ENCODE peak calls at places on chromosomes 7 and 10, in eight cellular contexts. X is A172, Q is memory B cell, P is kidney epithelial cell, N is T1000, Y is IMR-90, I is Right ventricle myocardium superior, M is brain microvascular endothelial cell. T is an unnamed sample.

GRCh38 chr7:156220078-156220605 is 407.9 kb upstream of the SHH start:
- DNase-seq in X (no peak), Q (no peak), P (no peak), N (no peak), Y (no peak), I (no peak), M (no peak), T (no peak)

GRCh38 chr10:78931333-78932083 is 137.3 kb upstream of the ZMIZ1 start:
- DNase-seq in X (peak; percentile 92), Q (no peak), P (peak; percentile 53), N (peak; percentile 77), Y (peak; percentile 88), I (peak; percentile 68), M (peak; percentile 87), T (peak; percentile 97)

GRCh38 chr10:84340187-84340586 is 11.8 kb downstream of the CCSER2 start:
- DNase-seq in X (no peak), Q (no peak), P (no peak), N (no peak), Y (no peak), I (no peak), M (no peak), T (no peak)

GRCh38 chr10:5526691-5527331 is 2.0 kb downstream of the CALML3 start:
- DNase-seq in X (no peak), Q (no peak), P (no peak), N (no peak), Y (no peak), I (no peak), M (no peak), T (no peak)

GRCh38 chr7:98081351-98081750 is 25.3 kb upstream of the LMTK2 start:
- DNase-seq in X (no peak), Q (no peak), P (no peak), N (no peak), Y (no peak), I (no peak), M (no peak), T (no peak)

GRCh38 chr10:98748298-98748697 is 301.6 kb upstream of the HPS1 start:
- DNase-seq in X (peak; percentile 21), Q (no peak), P (peak; percentile 1), N (no peak), Y (peak; percentile 38), I (no peak), M (peak; percentile 9), T (peak; percentile 49)

GRCh38 chr10:28975891-28976471 is 298.7 kb downstream of the BAMBI start:
- DNase-seq in X (peak; percentile 69), Q (no peak), P (peak; percentile 67), N (no peak), Y (peak; percentile 36), I (no peak), M (peak; percentile 89), T (no peak)

GRCh38 chr10:64271983-64272382 is 750.8 kb downstream of the REEP3 start:
- DNase-seq in X (no peak), Q (no peak), P (no peak), N (no peak), Y (no peak), I (no peak), M (peak; percentile 7), T (no peak)

GRCh38 chr7:135510603-135511183 is 791 bp upstream of the CNOT4 start:
- DNase-seq in X (peak; percentile 3), Q (no peak), P (no peak), N (no peak), Y (peak; percentile 41), I (no peak), M (peak; percentile 12), T (peak; percentile 45)

GRCh38 chr7:17299477-17299991 is 1.1 kb downstream of the AHR start:
- DNase-seq in X (no peak), Q (peak; percentile 11), P (no peak), N (no peak), Y (peak; percentile 24), I (no peak), M (no peak), T (peak; percentile 40)

GRCh38 chr10:391849-392704 is 256.8 kb downstream of the ZMYND11 start:
- DNase-seq in X (no peak), Q (no peak), P (no peak), N (no peak), Y (no peak), I (no peak), M (no peak), T (no peak)

T was measured in EH.